ENCODE peak calls at places on chromosomes 4 and X, in eight cellular contexts. Z is body of pancreas, E is ovary, D is coronary artery, B is lower leg skin, V is fibroblast of the aortic adventitia, C is cardiac muscle cell, N is OCI-LY7. O is an unnamed sample.

GRCh38 chr4:91113130-91113706 is 986.0 kb downstream of the CCSER1 start:
- DNase-seq in Z (no peak), E (no peak), D (no peak), B (no peak), V (peak), C (peak), N (peak), O (peak)

GRCh38 chr4:6125103-6125651 is 75.2 kb downstream of the JAKMIP1 start:
- DNase-seq in Z (no peak), E (no peak), D (no peak), B (peak), V (no peak), C (no peak), N (no peak), O (no peak)

GRCh38 chrX:57156397-57157049 is 19.3 kb upstream of the SPIN2A start:
- DNase-seq in Z (peak), E (no peak), D (no peak), B (no peak), V (peak), C (peak), N (peak), O (peak)

GRCh38 chr4:84652478-84652877 is 69.6 kb downstream of the CDS1 start:
- DNase-seq in Z (no peak), E (no peak), D (no peak), B (no peak), V (no peak), C (no peak), N (no peak), O (peak)

GRCh38 chr4:128328106-128328505 is 40.5 kb upstream of the PGRMC2 start:
- DNase-seq in Z (no peak), E (no peak), D (no peak), B (no peak), V (no peak), C (no peak), N (no peak), O (no peak)

GRCh38 chr4:99863804-99864203 is 30.4 kb downstream of the LAMTOR3 start:
- DNase-seq in Z (no peak), E (no peak), D (no peak), B (no peak), V (no peak), C (peak), N (no peak), O (no peak)

GRCh38 chr4:109406337-109406931 is 27.2 kb upstream of the SEC24B start:
- DNase-seq in Z (no peak), E (no peak), D (no peak), B (no peak), V (peak), C (peak), N (peak), O (peak)

GRCh38 chr4:118836763-118837507 is 1.0 kb upstream of the SEC24D start:
- DNase-seq in Z (no peak), E (no peak), D (no peak), B (no peak), V (no peak), C (no peak), N (peak), O (no peak)

GRCh38 chrX:9464435-9465371 is at the start of gene TBL1X:
- DNase-seq in Z (peak), E (peak), D (no peak), B (no peak), V (peak), C (peak), N (peak), O (no peak)

GRCh38 chr4:67035501-67035900 is 509.8 kb downstream of the CENPC start:
- DNase-seq in Z (no peak), E (no peak), D (no peak), B (no peak), V (peak), C (peak), N (no peak), O (peak)

GRCh38 chr4:40552536-40552935 is 77.1 kb downstream of the RBM47 start:
- DNase-seq in Z (peak), E (no peak), D (no peak), B (no peak), V (peak), C (peak), N (no peak), O (peak)

GRCh38 chr4:59122626-59123025 is 2012.4 kb upstream of the IGFBP7 start:
- DNase-seq in Z (no peak), E (no peak), D (no peak), B (no peak), V (no peak), C (no peak), N (no peak), O (no peak)

GRCh38 chrX:139692506-139692849 is 15.5 kb downstream of the MCF2 start:
- DNase-seq in Z (peak), E (no peak), D (no peak), B (no peak), V (peak), C (peak), N (no peak), O (no peak)

GRCh38 chrX:16931371-16931770 is 15.1 kb upstream of the REPS2 start:
- DNase-seq in Z (no peak), E (no peak), D (no peak), B (no peak), V (no peak), C (no peak), N (no peak), O (peak)

GRCh38 chr4:142556048-142556447 is 290.1 kb downstream of the INPP4B start:
- DNase-seq in Z (no peak), E (no peak), D (no peak), B (no peak), V (no peak), C (no peak), N (no peak), O (no peak)

GRCh38 chr4:186651181-186651603 is 72.5 kb downstream of the FAT1 start:
- DNase-seq in Z (no peak), E (no peak), D (no peak), B (no peak), V (no peak), C (no peak), N (no peak), O (no peak)

GRCh38 chr4:35520059-35520458 is 724.3 kb downstream of the ARAP2 start:
- DNase-seq in Z (peak), E (no peak), D (no peak), B (no peak), V (no peak), C (no peak), N (no peak), O (peak)

GRCh38 chr4:112145820-112146813 is 863 bp downstream of the FAM241A start:
- DNase-seq in Z (peak), E (peak), D (peak), B (peak), V (peak), C (peak), N (peak), O (peak)

GRCh38 chr4:133160853-133161252 is 11.8 kb downstream of the PCDH10 start:
- DNase-seq in Z (no peak), E (no peak), D (no peak), B (no peak), V (no peak), C (no peak), N (no peak), O (no peak)

GRCh38 chr4:121009578-121010338 is 62.6 kb downstream of the NDNF start:
- DNase-seq in Z (no peak), E (no peak), D (no peak), B (no peak), V (no peak), C (no peak), N (no peak), O (no peak)

GRCh38 chr4:64417974-64418373 is 8.7 kb upstream of the TECRL start:
- DNase-seq in Z (no peak), E (no peak), D (no peak), B (no peak), V (no peak), C (peak), N (no peak), O (peak)

GRCh38 chrX:148552775-148553174 is 52.4 kb downstream of the AFF2 start:
- DNase-seq in Z (no peak), E (no peak), D (no peak), B (no peak), V (no peak), C (no peak), N (peak), O (no peak)

GRCh38 chr4:19486400-19486799 is 765.3 kb upstream of the SLIT2 start:
- DNase-seq in Z (no peak), E (no peak), D (no peak), B (no peak), V (no peak), C (no peak), N (peak), O (no peak)
- TF ChIP-seq CTCF in Z (no peak), E (no peak), D (no peak), B (no peak), V (no peak), C (no peak), N (peak), O (peak)

GRCh38 chr4:12116009-12116542 is 687.4 kb upstream of the HS3ST1 start:
- DNase-seq in Z (no peak), E (no peak), D (no peak), B (no peak), V (no peak), C (no peak), N (no peak), O (no peak)

GRCh38 chr4:12120968-12121367 is 692.3 kb upstream of the HS3ST1 start:
- DNase-seq in Z (no peak), E (no peak), D (no peak), B (no peak), V (no peak), C (no peak), N (no peak), O (no peak)

GRCh38 chr4:12123709-12124108 is 695.0 kb upstream of the HS3ST1 start:
- DNase-seq in Z (no peak), E (no peak), D (no peak), B (no peak), V (no peak), C (peak), N (no peak), O (no peak)

GRCh38 chr4:12122316-12122715 is 693.6 kb upstream of the HS3ST1 start:
- DNase-seq in Z (no peak), E (no peak), D (no peak), B (no peak), V (no peak), C (no peak), N (no peak), O (no peak)

DNA sequence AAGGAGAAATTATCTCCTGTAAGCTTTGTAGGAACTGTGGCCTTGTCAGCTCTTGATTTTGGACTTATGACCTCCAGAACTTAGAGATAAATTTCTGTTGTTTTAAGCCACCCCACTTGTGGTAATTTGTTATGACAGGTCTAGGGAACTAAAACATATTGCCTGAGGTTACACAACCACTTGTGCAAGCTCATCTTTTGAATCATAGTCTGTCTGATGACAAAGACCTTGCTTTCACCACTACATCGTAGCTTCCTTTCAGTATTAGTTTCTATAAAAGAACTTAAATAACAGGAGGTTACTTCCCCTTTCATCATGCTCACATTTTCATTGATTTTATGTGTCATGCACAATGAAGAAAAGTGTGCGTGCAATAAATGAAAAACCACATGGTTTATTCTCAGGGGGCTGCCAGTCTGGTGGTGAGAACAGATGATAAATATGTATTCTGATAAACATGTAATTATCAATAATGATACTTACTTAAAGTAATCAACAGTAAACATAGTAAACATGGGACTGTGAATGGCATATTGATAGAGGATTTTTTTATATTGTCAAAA is 690.0 kb upstream of the HS3ST1 start:
- DNase-seq in Z (no peak), E (no peak), D (no peak), B (no peak), V (peak), C (peak), N (no peak), O (no peak)
- H3K4me3 ChIP-seq in Z (no peak), E (no peak), D (no peak), B (no peak), V (no peak), C (no peak), N (no peak), O (no peak)

GRCh38 chr4:147678796-147679549 is 5.0 kb downstream of the PRMT9 start:
- DNase-seq in Z (no peak), E (no peak), D (no peak), B (no peak), V (peak), C (peak), N (peak), O (no peak)
- TF ChIP-seq CTCF in Z (no peak), E (no peak), D (no peak), B (no peak), V (no peak), C (no peak), N (peak), O (no peak)

GRCh38 chrX:74419861-74420193 is 1.5 kb upstream of the SLC16A2 start:
- DNase-seq in Z (peak), E (peak), D (no peak), B (no peak), V (no peak), C (no peak), N (no peak), O (no peak)

GRCh38 chrX:74422576-74423288 is 1.4 kb downstream of the SLC16A2 start:
- DNase-seq in Z (peak), E (peak), D (peak), B (peak), V (peak), C (peak), N (no peak), O (no peak)

GRCh38 chrX:74422029-74422352 is 698 bp downstream of the SLC16A2 start:
- DNase-seq in Z (no peak), E (peak), D (no peak), B (no peak), V (no peak), C (no peak), N (no peak), O (no peak)

GRCh38 chrX:74421181-74422028 is at the start of gene SLC16A2:
- DNase-seq in Z (peak), E (peak), D (peak), B (peak), V (peak), C (peak), N (no peak), O (peak)

DNA sequence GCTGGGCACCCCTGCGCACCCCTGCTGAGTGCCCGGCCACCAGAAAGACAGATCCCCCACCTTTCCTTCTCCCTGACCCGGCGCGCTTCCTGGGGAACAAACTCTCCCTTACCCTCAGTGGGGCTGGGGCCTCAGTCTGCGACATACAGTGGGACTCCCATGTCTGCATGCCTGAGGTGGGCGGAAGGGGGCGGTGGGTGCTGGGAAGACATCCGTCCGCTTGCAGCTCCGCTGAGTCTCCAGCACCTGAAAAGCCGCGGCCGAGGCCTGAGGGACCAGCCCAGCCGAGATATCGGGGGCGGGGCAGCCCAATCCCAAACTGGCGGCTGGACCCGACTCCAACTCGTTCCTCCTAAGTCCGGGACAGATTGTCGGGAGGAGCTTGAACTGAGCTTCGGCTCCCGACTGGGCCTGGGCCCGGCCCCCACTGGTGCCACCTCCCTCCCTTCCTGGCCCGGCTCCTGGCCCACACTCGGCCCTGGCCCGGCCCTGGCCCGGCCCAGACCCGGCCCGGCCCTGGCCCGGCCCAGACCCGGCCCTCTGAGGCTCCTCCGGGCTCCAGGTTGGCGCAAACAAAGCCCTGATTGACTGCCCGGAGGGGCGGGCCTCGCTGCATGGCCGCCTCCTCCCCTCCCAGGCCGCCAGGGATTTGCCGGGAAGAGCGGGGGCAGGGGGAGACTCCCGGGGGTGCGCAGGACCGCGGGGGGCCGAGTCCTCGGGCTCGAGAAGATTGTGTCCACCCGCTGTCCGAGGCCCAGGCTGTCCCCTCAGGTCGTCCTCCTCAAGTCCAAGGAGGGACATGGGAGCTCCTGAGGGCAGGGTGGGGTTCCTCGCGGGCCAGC is 878 bp upstream of the SLC16A2 start:
- DNase-seq in Z (peak), E (peak), D (peak), B (peak), V (peak), C (peak), N (no peak), O (peak)
- H3K4me3 ChIP-seq in Z (peak), E (peak), D (peak), B (peak), V (peak), C (peak), N (no peak), O (peak)

GRCh38 chrX:47158131-47158530 is 13.1 kb downstream of the RBM10 start:
- DNase-seq in Z (no peak), E (no peak), D (no peak), B (no peak), V (no peak), C (no peak), N (no peak), O (no peak)
- TF ChIP-seq CTCF in Z (no peak), E (no peak), D (no peak), B (no peak), V (no peak), C (no peak), N (peak), O (no peak)

GRCh38 chr4:78778530-78778929 is 2.4 kb downstream of the BMP2K start:
- DNase-seq in Z (no peak), E (no peak), D (no peak), B (no peak), V (no peak), C (no peak), N (no peak), O (no peak)
- H3K4me3 ChIP-seq in Z (no peak), E (no peak), D (peak), B (no peak), V (peak), C (no peak), N (peak), O (no peak)

DNA sequence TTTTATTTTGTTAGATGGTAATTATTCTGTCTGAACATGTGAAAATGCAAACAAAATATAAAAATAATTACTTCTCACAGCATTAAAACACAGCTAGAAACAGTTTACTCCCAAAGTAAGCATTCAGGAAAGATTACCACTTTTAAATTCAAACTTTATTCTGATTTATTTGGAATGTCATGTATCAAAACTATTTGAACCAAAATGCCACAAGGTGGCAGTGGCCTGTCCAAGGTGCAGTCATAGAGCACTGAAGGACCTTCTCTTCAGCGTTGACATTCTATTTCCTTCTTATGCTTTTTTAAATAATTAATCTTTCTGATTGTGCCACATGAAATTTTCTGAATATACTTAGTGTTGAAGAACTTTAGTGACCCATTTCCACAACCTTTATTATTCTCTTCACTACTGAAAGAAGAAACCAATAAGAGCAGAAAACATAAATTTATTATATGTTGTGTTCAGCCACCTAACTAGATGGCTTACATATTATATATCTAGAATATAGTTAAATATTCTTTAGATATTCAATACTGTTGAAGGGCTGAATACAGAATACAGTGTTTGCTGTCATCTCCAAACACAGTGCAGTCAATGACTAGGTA is 283.6 kb downstream of the CFAP299 start:
- DNase-seq in Z (no peak), E (no peak), D (no peak), B (no peak), V (peak), C (peak), N (peak), O (no peak)
- TF ChIP-seq CTCF in Z (no peak), E (no peak), D (no peak), B (no peak), V (peak), C (peak), N (peak), O (peak)

O was measured in LNCaP clone FGC.